ENCODE peak calls at places on chromosome 19, in ten cellular contexts. One of them, this sample, is unnamed.

GRCh38 chr19:27776524-27776923 is 1436.4 kb downstream of the UQCRFS1 start:
- DNase-seq in immature natural killer cell: no peak
- DNase-seq in T-helper 9 cell: no peak
- DNase-seq in stimulated activated CD4-positive, alpha-beta T cell treated with anti-CD3 and anti-CD28 coated beads, TNF-alpha, amount 100 ng/mL, for 48 hours: no peak
- DNase-seq in AG10803: no peak
- DNase-seq in stomach: no peak
- DNase-seq in fibroblast of the aortic adventitia: no peak
- DNase-seq in amniotic stem cell: no peak
- DNase-seq in activated T-cell treated with anti-CD3 and anti-CD28 coated beads for 1 hour: no peak
- DNase-seq in stimulated activated CD8-positive, alpha-beta memory T cell treated with anti-CD3 and anti-CD28 coated beads, Interleukin-15, amount 100 ng/mL, for 4 hours: no peak
- DNase-seq in this sample: no peak

GRCh38 chr19:39236527-39236926 is 8.3 kb downstream of the IFNL3 start:
- DNase-seq in immature natural killer cell: peak
- DNase-seq in T-helper 9 cell: peak
- DNase-seq in stimulated activated CD4-positive, alpha-beta T cell treated with anti-CD3 and anti-CD28 coated beads, TNF-alpha, amount 100 ng/mL, for 48 hours: no peak
- DNase-seq in AG10803: no peak
- DNase-seq in stomach: peak
- DNase-seq in fibroblast of the aortic adventitia: no peak
- DNase-seq in amniotic stem cell: no peak
- DNase-seq in activated T-cell treated with anti-CD3 and anti-CD28 coated beads for 1 hour: no peak
- DNase-seq in stimulated activated CD8-positive, alpha-beta memory T cell treated with anti-CD3 and anti-CD28 coated beads, Interleukin-15, amount 100 ng/mL, for 4 hours: no peak
- DNase-seq in this sample: no peak

GRCh38 chr19:43464089-43464775 is 1.2 kb downstream of the LYPD3 start:
- DNase-seq in immature natural killer cell: no peak
- DNase-seq in T-helper 9 cell: peak
- DNase-seq in stimulated activated CD4-positive, alpha-beta T cell treated with anti-CD3 and anti-CD28 coated beads, TNF-alpha, amount 100 ng/mL, for 48 hours: no peak
- DNase-seq in AG10803: no peak
- DNase-seq in stomach: peak
- DNase-seq in fibroblast of the aortic adventitia: no peak
- DNase-seq in amniotic stem cell: no peak
- DNase-seq in activated T-cell treated with anti-CD3 and anti-CD28 coated beads for 1 hour: peak
- DNase-seq in stimulated activated CD8-positive, alpha-beta memory T cell treated with anti-CD3 and anti-CD28 coated beads, Interleukin-15, amount 100 ng/mL, for 4 hours: no peak
- DNase-seq in this sample: peak

GRCh38 chr19:45637890-45638667 is 1.1 kb downstream of the EML2 start:
- DNase-seq in immature natural killer cell: no peak
- DNase-seq in T-helper 9 cell: no peak
- DNase-seq in stimulated activated CD4-positive, alpha-beta T cell treated with anti-CD3 and anti-CD28 coated beads, TNF-alpha, amount 100 ng/mL, for 48 hours: no peak
- DNase-seq in AG10803: peak
- DNase-seq in stomach: peak
- DNase-seq in fibroblast of the aortic adventitia: peak
- DNase-seq in amniotic stem cell: no peak
- DNase-seq in activated T-cell treated with anti-CD3 and anti-CD28 coated beads for 1 hour: no peak
- DNase-seq in stimulated activated CD8-positive, alpha-beta memory T cell treated with anti-CD3 and anti-CD28 coated beads, Interleukin-15, amount 100 ng/mL, for 4 hours: no peak
- DNase-seq in this sample: no peak

GRCh38 chr19:54478677-54479266 is 5.7 kb upstream of the CDC42EP5 start:
- DNase-seq in immature natural killer cell: peak
- DNase-seq in T-helper 9 cell: no peak
- DNase-seq in stimulated activated CD4-positive, alpha-beta T cell treated with anti-CD3 and anti-CD28 coated beads, TNF-alpha, amount 100 ng/mL, for 48 hours: no peak
- DNase-seq in AG10803: peak
- DNase-seq in stomach: no peak
- DNase-seq in fibroblast of the aortic adventitia: peak
- DNase-seq in amniotic stem cell: no peak
- DNase-seq in activated T-cell treated with anti-CD3 and anti-CD28 coated beads for 1 hour: no peak
- DNase-seq in stimulated activated CD8-positive, alpha-beta memory T cell treated with anti-CD3 and anti-CD28 coated beads, Interleukin-15, amount 100 ng/mL, for 4 hours: no peak
- DNase-seq in this sample: no peak

GRCh38 chr19:29400917-29401711 is 124.7 kb upstream of the VSTM2B start:
- DNase-seq in immature natural killer cell: no peak
- DNase-seq in T-helper 9 cell: no peak
- DNase-seq in stimulated activated CD4-positive, alpha-beta T cell treated with anti-CD3 and anti-CD28 coated beads, TNF-alpha, amount 100 ng/mL, for 48 hours: no peak
- DNase-seq in AG10803: no peak
- DNase-seq in stomach: no peak
- DNase-seq in fibroblast of the aortic adventitia: no peak
- DNase-seq in amniotic stem cell: no peak
- DNase-seq in activated T-cell treated with anti-CD3 and anti-CD28 coated beads for 1 hour: no peak
- DNase-seq in stimulated activated CD8-positive, alpha-beta memory T cell treated with anti-CD3 and anti-CD28 coated beads, Interleukin-15, amount 100 ng/mL, for 4 hours: no peak
- DNase-seq in this sample: no peak

GRCh38 chr19:10602330-10603083 is 15.4 kb upstream of the AP1M2 start:
- DNase-seq in immature natural killer cell: peak
- DNase-seq in T-helper 9 cell: peak
- DNase-seq in stimulated activated CD4-positive, alpha-beta T cell treated with anti-CD3 and anti-CD28 coated beads, TNF-alpha, amount 100 ng/mL, for 48 hours: peak
- DNase-seq in AG10803: peak
- DNase-seq in stomach: peak
- DNase-seq in fibroblast of the aortic adventitia: peak
- DNase-seq in amniotic stem cell: peak
- DNase-seq in activated T-cell treated with anti-CD3 and anti-CD28 coated beads for 1 hour: peak
- DNase-seq in stimulated activated CD8-positive, alpha-beta memory T cell treated with anti-CD3 and anti-CD28 coated beads, Interleukin-15, amount 100 ng/mL, for 4 hours: peak
- DNase-seq in this sample: peak

GRCh38 chr19:33373701-33374405 is at the start of gene CEBPG:
- DNase-seq in immature natural killer cell: no peak
- DNase-seq in T-helper 9 cell: peak
- DNase-seq in stimulated activated CD4-positive, alpha-beta T cell treated with anti-CD3 and anti-CD28 coated beads, TNF-alpha, amount 100 ng/mL, for 48 hours: peak
- DNase-seq in AG10803: peak
- DNase-seq in stomach: peak
- DNase-seq in fibroblast of the aortic adventitia: peak
- DNase-seq in amniotic stem cell: peak
- DNase-seq in activated T-cell treated with anti-CD3 and anti-CD28 coated beads for 1 hour: peak
- DNase-seq in stimulated activated CD8-positive, alpha-beta memory T cell treated with anti-CD3 and anti-CD28 coated beads, Interleukin-15, amount 100 ng/mL, for 4 hours: peak
- DNase-seq in this sample: peak

GRCh38 chr19:13001502-13002388 is 6.5 kb downstream of the NFIX start:
- DNase-seq in immature natural killer cell: no peak
- DNase-seq in T-helper 9 cell: no peak
- DNase-seq in stimulated activated CD4-positive, alpha-beta T cell treated with anti-CD3 and anti-CD28 coated beads, TNF-alpha, amount 100 ng/mL, for 48 hours: no peak
- DNase-seq in AG10803: peak
- DNase-seq in stomach: peak
- DNase-seq in fibroblast of the aortic adventitia: peak
- DNase-seq in amniotic stem cell: no peak
- DNase-seq in activated T-cell treated with anti-CD3 and anti-CD28 coated beads for 1 hour: no peak
- DNase-seq in stimulated activated CD8-positive, alpha-beta memory T cell treated with anti-CD3 and anti-CD28 coated beads, Interleukin-15, amount 100 ng/mL, for 4 hours: no peak
- DNase-seq in this sample: no peak

GRCh38 chr19:10419646-10420443 is 493 bp upstream of the PDE4A start:
- DNase-seq in immature natural killer cell: peak
- DNase-seq in T-helper 9 cell: peak
- DNase-seq in stimulated activated CD4-positive, alpha-beta T cell treated with anti-CD3 and anti-CD28 coated beads, TNF-alpha, amount 100 ng/mL, for 48 hours: no peak
- DNase-seq in AG10803: no peak
- DNase-seq in stomach: no peak
- DNase-seq in fibroblast of the aortic adventitia: peak
- DNase-seq in amniotic stem cell: no peak
- DNase-seq in activated T-cell treated with anti-CD3 and anti-CD28 coated beads for 1 hour: no peak
- DNase-seq in stimulated activated CD8-positive, alpha-beta memory T cell treated with anti-CD3 and anti-CD28 coated beads, Interleukin-15, amount 100 ng/mL, for 4 hours: no peak
- DNase-seq in this sample: no peak